ENCODE peak calls at places on chromosomes 13 and 19, in six cellular contexts. U is fibroblast of mammary gland, L is brain microvascular endothelial cell, Q is IMR-90, J is cardiac fibroblast, B is DND-41. A is an unnamed sample.

GRCh38 chr19:728011-728410 is 19.3 kb downstream of the PALM start:
- DNase-seq in L (no peak), B (no peak), J (peak; percentile 60), Q (no peak), U (no peak), A (no peak)

GRCh38 chr19:13036366-13036976 is 41.2 kb downstream of the NFIX start:
- DNase-seq in L (peak; percentile 56), B (no peak), J (peak; percentile 97), U (peak; percentile 76), Q (peak; percentile 29), A (peak; percentile 70)

GRCh38 chr19:48333467-48334384 is 8.4 kb downstream of the EMP3 start:
- DNase-seq in Q (peak; percentile 91), J (peak; percentile 94), U (peak; percentile 92), B (peak; percentile 92), L (peak; percentile 91), A (peak; percentile 91)

GRCh38 chr13:51834581-51835158 is 10.3 kb downstream of the TMEM272 start:
- DNase-seq in B (no peak), L (no peak), J (no peak), Q (no peak), U (no peak), A (no peak)

GRCh38 chr13:42276683-42277082 is 4.7 kb downstream of the AKAP11 start:
- DNase-seq in L (no peak), J (no peak), B (no peak), U (no peak), Q (no peak), A (no peak)

GRCh38 chr19:5356918-5357317 is 16.3 kb upstream of the PTPRS start:
- DNase-seq in B (no peak), J (no peak), Q (no peak), U (no peak), L (no peak), A (no peak)

GRCh38 chr13:44249439-44249838 is 124.2 kb upstream of the SERP2 start:
- DNase-seq in J (peak; percentile 68), L (no peak), U (peak; percentile 85), B (no peak), Q (peak; percentile 77), A (peak; percentile 87)

GRCh38 chr13:77918391-77919261 is at the start of gene EDNRB:
- DNase-seq in Q (peak; percentile 17), L (peak; percentile 20), U (peak; percentile 43), B (no peak), J (peak; percentile 54), A (peak; percentile 43)

GRCh38 chr13:30431269-30431950 is 9.1 kb downstream of the UBE2L5 start:
- DNase-seq in L (no peak), J (peak; percentile 40), U (peak; percentile 57), B (no peak), Q (peak; percentile 8), A (peak; percentile 22)

GRCh38 chr19:35265126-35265995 is 3.4 kb upstream of the USF2 start:
- DNase-seq in J (no peak), Q (no peak), U (peak; percentile 25), L (no peak), B (no peak), A (no peak)

GRCh38 chr19:44258835-44259413 is 762 bp upstream of the ZNF233 start:
- DNase-seq in Q (no peak), J (no peak), L (no peak), B (no peak), U (no peak), A (no peak)

GRCh38 chr13:111314852-111315251 is 5.6 kb upstream of the TEX29 start:
- DNase-seq in L (no peak), J (no peak), U (no peak), Q (peak; percentile 49), B (no peak), A (no peak)

GRCh38 chr13:30116379-30116778 is 191.0 kb downstream of the KATNAL1 start:
- DNase-seq in J (no peak), U (no peak), B (no peak), L (no peak), Q (no peak), A (no peak)

GRCh38 chr19:45906221-45906620 is 3.8 kb upstream of the MYPOP start:
- DNase-seq in L (peak; percentile 19), Q (peak; percentile 48), U (peak; percentile 84), B (no peak), J (peak; percentile 79), A (no peak)

GRCh38 chr19:55171440-55171839 is 5.0 kb upstream of the DNAAF3 start:
- DNase-seq in L (no peak), B (no peak), Q (no peak), J (no peak), U (no peak), A (no peak)

GRCh38 chr13:29548722-29549446 is 46.6 kb downstream of the SLC7A1 start:
- DNase-seq in L (peak; percentile 78), B (no peak), J (peak; percentile 28), Q (peak; percentile 39), U (no peak), A (peak; percentile 88)

GRCh38 chr13:65378484-65378883 is 1851.7 kb downstream of the PCDH9 start:
- DNase-seq in J (no peak), L (no peak), B (no peak), U (no peak), Q (no peak), A (no peak)

GRCh38 chr13:91459485-91459884 is 61.1 kb downstream of the GPC5 start:
- DNase-seq in L (no peak), B (no peak), J (no peak), U (no peak), Q (no peak), A (no peak)
- H3K4me3 ChIP-seq in L (no peak overlapping the region), B (no peak overlapping the region), J (no peak overlapping the region), U (no peak overlapping the region), Q (no peak overlapping the region), A (no peak overlapping the region)

GRCh38 chr13:50170447-50171037 is 155.3 kb downstream of the KCNRG start:
- DNase-seq in Q (peak; percentile 21), U (peak; percentile 42), B (no peak), L (no peak), J (peak; percentile 61), A (peak; percentile 46)
- TF ChIP-seq CTCF in Q (peak; percentile 40), U (peak; percentile 37), B (peak; percentile 44), L (peak; percentile 18), J (peak; percentile 44), A (peak; percentile 31)

GRCh38 chr13:31944262-31945160 is 87.1 kb upstream of the FRY start:
- DNase-seq in B (no peak), L (no peak), Q (no peak), U (no peak), J (no peak), A (no peak)
- H3K4me3 ChIP-seq in B (no peak overlapping the region), L (no peak overlapping the region), Q (no peak overlapping the region), U (no peak overlapping the region), J (no peak overlapping the region), A (no peak overlapping the region)

GRCh38 chr19:58469241-58470013 is 2.5 kb downstream of the ZNF324 start:
- DNase-seq in B (no peak), Q (no peak), L (no peak), J (no peak), U (no peak), A (no peak)

GRCh38 chr19:58466760-58467589 is at the start of gene ZNF324:
- DNase-seq in L (peak; percentile 93), U (peak; percentile 93), Q (peak; percentile 94), J (peak; percentile 96), B (peak; percentile 97), A (peak; percentile 96)

GRCh38 chr19:58466089-58466759 is 656 bp upstream of the ZNF324 start:
- DNase-seq in J (no peak), B (no peak), L (no peak), U (no peak), Q (no peak), A (no peak)

GRCh38 chr19:58471736-58472135 is 4.4 kb upstream of the ZNF446 start:
- DNase-seq in L (no peak), J (no peak), U (no peak), B (no peak), Q (no peak), A (no peak)

GRCh38 chr19:58468216-58468839 is 1.4 kb downstream of the ZNF324 start:
- DNase-seq in B (no peak), L (no peak), Q (peak; percentile 9), J (no peak), U (no peak), A (no peak)
- TF ChIP-seq CTCF in B (no peak), L (no peak), Q (no peak), J (no peak), U (no peak), A (no peak)

GRCh38 chr13:99956473-99957349 is 14.9 kb downstream of the ZIC5 start:
- DNase-seq in B (no peak), J (no peak), L (no peak), U (no peak), Q (no peak), A (no peak)
- H3K4me3 ChIP-seq in B (no peak overlapping the region), J (no peak overlapping the region), L (peak overlapping the region; percentile 5), U (no peak overlapping the region), Q (no peak overlapping the region), A (peak overlapping the region; percentile 26)

GRCh38 chr13:59343993-59344780 is 819.5 kb downstream of the DIAPH3 start:
- DNase-seq in B (no peak), J (no peak), Q (no peak), L (no peak), U (no peak), A (no peak)
- TF ChIP-seq CTCF in B (no peak), J (no peak), Q (no peak), L (no peak), U (no peak), A (no peak)

GRCh38 chr19:29805026-29805925 is 6.5 kb upstream of the CCNE1 start:
- DNase-seq in Q (peak; percentile 10), B (no peak), J (peak; percentile 49), L (no peak), U (peak; percentile 49), A (no peak)
- H3K4me3 ChIP-seq in Q (no peak overlapping the region), B (no peak overlapping the region), J (no peak overlapping the region), L (no peak overlapping the region), U (no peak overlapping the region), A (no peak overlapping the region)